ENCODE peak calls at places on chromosome 11, in ten cellular contexts. L is left lung, F is psoas muscle, K is left ventricle myocardium inferior, R is tibial nerve, Z is fibroblast of lung, G is pancreas, E is GM23338, D is body of pancreas, W is brain microvascular endothelial cell. C is an unnamed sample. For H3K27me3, the result is how much of the 10 kb centered on the place peaks cover.

GRCh38 chr11:68082478-68082877 is 38.7 kb downstream of the CHKA start:
- DNase-seq in L (no peak), F (no peak), K (no peak), R (no peak), Z (peak), G (no peak), E (no peak), D (no peak), W (no peak), C (no peak)

GRCh38 chr11:67287355-67288197 is 1.5 kb upstream of the ANKRD13D start:
- DNase-seq in L (peak), F (peak), K (peak), R (no peak), Z (no peak), G (no peak), E (no peak), D (no peak), W (no peak), C (no peak)

GRCh38 chr11:73931039-73931645 is 19.7 kb upstream of the DNAJB13 start:
- DNase-seq in L (no peak), F (no peak), K (no peak), R (no peak), Z (peak), G (peak), E (peak), D (peak), W (peak), C (no peak)

GRCh38 chr11:12046636-12047236 is 38.3 kb upstream of the DKK3 start:
- DNase-seq in L (no peak), F (no peak), K (no peak), R (no peak), Z (no peak), G (no peak), E (no peak), D (no peak), W (no peak), C (no peak)

GRCh38 chr11:3865388-3866193 is 10.1 kb downstream of the STIM1 start:
- DNase-seq in L (no peak), F (no peak), K (no peak), R (no peak), Z (peak), G (no peak), E (peak), D (no peak), W (peak), C (no peak)

GRCh38 chr11:100923555-100923954 is 206.1 kb downstream of the PGR start:
- DNase-seq in L (no peak), F (no peak), K (no peak), R (no peak), Z (peak), G (no peak), E (no peak), D (no peak), W (peak), C (no peak)

GRCh38 chr11:78229106-78229505 is 40.4 kb downstream of the USP35 start:
- DNase-seq in L (no peak), F (no peak), K (no peak), R (no peak), Z (no peak), G (no peak), E (no peak), D (no peak), W (no peak), C (no peak)

GRCh38 chr11:8826145-8826786 is 84.7 kb upstream of the AKIP1 start:
- DNase-seq in L (no peak), F (no peak), K (no peak), R (no peak), Z (peak), G (no peak), E (peak), D (no peak), W (peak), C (no peak)

GRCh38 chr11:9601876-9602199 is 28.4 kb downstream of the WEE1 start:
- DNase-seq in L (no peak), F (no peak), K (no peak), R (no peak), Z (no peak), G (no peak), E (no peak), D (no peak), W (no peak), C (no peak)

GRCh38 chr11:36564376-36565032 is 3.3 kb upstream of the RAG1 start:
- DNase-seq in L (no peak), F (no peak), K (no peak), R (peak), Z (peak), G (peak), E (peak), D (peak), W (peak), C (no peak)

GRCh38 chr11:134292661-134293060 is 16.5 kb downstream of the GLB1L3 start:
- DNase-seq in L (no peak), F (no peak), K (no peak), R (no peak), Z (no peak), G (no peak), E (no peak), D (no peak), W (no peak), C (no peak)

GRCh38 chr11:47186937-47187681 is 875 bp upstream of the PACSIN3 start:
- DNase-seq in L (no peak), F (peak), K (peak), R (peak), Z (peak), G (peak), E (peak), D (peak), W (peak), C (peak)

GRCh38 chr11:134660416-134660815 is 248.4 kb upstream of the B3GAT1 start:
- DNase-seq in L (no peak), F (no peak), K (no peak), R (no peak), Z (no peak), G (no peak), E (no peak), D (no peak), W (no peak), C (no peak)

GRCh38 chr11:93244018-93244417 is 46.2 kb upstream of the SLC36A4 start:
- DNase-seq in L (no peak), F (no peak), K (no peak), R (no peak), Z (no peak), G (no peak), E (no peak), D (no peak), W (no peak), C (no peak)

GRCh38 chr11:67365756-67366384 is 7.5 kb downstream of the CLCF1 start:
- DNase-seq in L (no peak), F (no peak), K (no peak), R (no peak), Z (no peak), G (no peak), E (no peak), D (no peak), W (no peak), C (no peak)

GRCh38 chr11:78783846-78784245 is 209.2 kb upstream of the NARS2 start:
- DNase-seq in L (no peak), F (no peak), K (no peak), R (no peak), Z (no peak), G (no peak), E (no peak), D (no peak), W (no peak), C (no peak)

GRCh38 chr11:120719348-120719747 is 207.8 kb downstream of the GRIK4 start:
- DNase-seq in L (no peak), F (no peak), K (no peak), R (no peak), Z (no peak), G (no peak), E (no peak), D (no peak), W (no peak), C (no peak)

GRCh38 chr11:75167617-75168016 is 16.7 kb downstream of the SLCO2B1 start:
- DNase-seq in L (no peak), F (no peak), K (no peak), R (no peak), Z (no peak), G (no peak), E (no peak), D (no peak), W (no peak), C (no peak)

DNA sequence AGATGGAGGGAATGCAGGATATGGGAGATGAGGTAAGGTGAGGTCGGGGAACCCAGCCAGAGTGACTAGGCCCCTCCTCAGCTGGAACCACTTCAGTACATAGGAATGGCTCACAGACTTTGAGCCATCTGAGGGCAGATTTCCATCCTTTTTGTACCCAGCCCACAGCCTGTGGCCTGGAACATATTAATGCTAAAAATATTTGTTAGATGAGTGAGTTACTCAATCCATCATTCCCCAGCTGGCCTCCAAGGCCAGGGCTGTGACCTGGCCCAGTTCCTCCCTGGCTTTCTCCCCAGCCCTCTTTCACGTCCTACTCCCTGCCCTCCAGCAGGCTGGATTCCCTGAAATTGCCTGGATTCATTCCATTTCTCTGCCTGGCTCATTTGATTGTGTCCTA is 57.2 kb upstream of the PRDM11 start:
- DNase-seq in L (peak), F (peak), K (peak), R (peak), Z (peak), G (peak), E (no peak), D (peak), W (peak), C (no peak)
- H3K27ac ChIP-seq in L (no peak), F (peak), K (peak), R (peak), Z (peak), G (peak), E (no peak), D (peak), W (no peak), C (no peak)

GRCh38 chr11:119284344-119285157 is 32.4 kb downstream of the MCAM start:
- DNase-seq in L (no peak), F (no peak), K (no peak), R (no peak), Z (peak), G (no peak), E (peak), D (no peak), W (no peak), C (no peak)
- TF ChIP-seq CTCF in L (no peak), F (peak), K (peak), R (peak), Z (peak), G (peak), E (peak), D (peak), W (peak), C (peak)

GRCh38 chr11:61172353-61172752 is 11.1 kb upstream of the VPS37C start:
- DNase-seq in L (no peak), F (no peak), K (no peak), R (no peak), Z (no peak), G (no peak), E (no peak), D (no peak), W (no peak), C (no peak)

GRCh38 chr11:61174275-61174674 is 13.0 kb upstream of the VPS37C start:
- DNase-seq in L (no peak), F (no peak), K (no peak), R (no peak), Z (no peak), G (peak), E (no peak), D (peak), W (no peak), C (no peak)

GRCh38 chr11:61173456-61173855 is 12.2 kb upstream of the VPS37C start:
- DNase-seq in L (no peak), F (no peak), K (no peak), R (no peak), Z (no peak), G (no peak), E (no peak), D (peak), W (no peak), C (no peak)

GRCh38 chr11:61171907-61172306 is 10.7 kb upstream of the VPS37C start:
- DNase-seq in L (no peak), F (no peak), K (no peak), R (no peak), Z (no peak), G (no peak), E (no peak), D (no peak), W (no peak), C (no peak)

DNA sequence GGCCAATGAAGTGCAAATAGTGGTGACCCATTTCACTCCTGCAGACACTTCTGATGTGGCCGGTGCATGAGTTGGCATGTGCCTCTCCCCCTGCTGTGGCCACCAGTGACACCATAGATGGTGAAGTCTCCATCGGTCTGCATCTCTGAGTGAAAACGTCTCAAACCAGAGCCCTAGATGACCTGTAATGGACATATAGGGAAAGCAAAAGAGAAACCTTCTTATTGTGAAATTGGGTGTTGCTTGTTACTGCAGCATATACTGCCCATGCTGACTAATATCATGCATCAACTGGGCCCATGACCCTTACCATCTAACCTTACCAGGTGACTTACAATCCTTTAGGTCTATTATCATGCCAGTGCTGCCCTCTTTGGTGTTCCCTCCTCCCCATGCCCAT is 11.7 kb upstream of the VPS37C start:
- DNase-seq in L (no peak), F (no peak), K (no peak), R (no peak), Z (no peak), G (no peak), E (no peak), D (no peak), W (no peak), C (no peak)
- H3K27me3 ChIP-seq in L (under half), F (under half), K (under half), R (under half), Z (under half), G (under half), E (under half), D (under half), W (under half), C (under half)

DNA sequence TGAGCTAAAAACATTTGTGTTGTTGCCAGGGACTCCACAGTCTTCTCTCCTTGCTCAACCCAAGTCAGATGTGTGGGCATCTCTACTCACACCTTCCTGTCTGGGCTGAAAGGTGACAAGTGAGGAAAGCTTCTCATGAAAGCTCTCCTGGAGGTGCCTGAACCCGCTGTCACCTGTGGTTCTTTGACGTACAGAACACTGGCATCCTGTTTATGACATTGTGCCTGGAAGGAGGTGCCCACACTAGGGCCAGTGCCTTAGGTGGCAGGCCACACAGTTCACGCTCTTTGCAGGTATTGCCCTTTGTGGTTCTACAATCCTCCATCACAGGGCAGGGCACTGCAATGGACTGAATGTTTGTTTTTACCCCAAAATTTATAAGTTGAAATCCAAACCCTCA is 108.5 kb downstream of the CD44 start:
- DNase-seq in L (no peak), F (no peak), K (no peak), R (no peak), Z (no peak), G (no peak), E (no peak), D (no peak), W (no peak), C (peak)
- H3K27ac ChIP-seq in L (peak), F (no peak), K (peak), R (no peak), Z (no peak), G (peak), E (no peak), D (no peak), W (no peak), C (peak)

GRCh38 chr11:44348721-44349120 is 38.8 kb upstream of the ALX4 start:
- DNase-seq in L (no peak), F (no peak), K (no peak), R (no peak), Z (no peak), G (no peak), E (no peak), D (no peak), W (no peak), C (no peak)

GRCh38 chr11:44349328-44349727 is 39.4 kb upstream of the ALX4 start:
- DNase-seq in L (no peak), F (no peak), K (no peak), R (no peak), Z (no peak), G (no peak), E (no peak), D (no peak), W (no peak), C (no peak)

GRCh38 chr11:44351006-44351660 is 41.2 kb upstream of the ALX4 start:
- DNase-seq in L (no peak), F (no peak), K (no peak), R (no peak), Z (no peak), G (no peak), E (no peak), D (no peak), W (no peak), C (no peak)

GRCh38 chr11:44348114-44348513 is 38.2 kb upstream of the ALX4 start:
- DNase-seq in L (no peak), F (no peak), K (no peak), R (no peak), Z (no peak), G (no peak), E (no peak), D (no peak), W (no peak), C (no peak)

GRCh38 chr11:44351898-44352498 is 42.1 kb upstream of the ALX4 start:
- DNase-seq in L (no peak), F (no peak), K (no peak), R (no peak), Z (peak), G (no peak), E (peak), D (no peak), W (no peak), C (no peak)
- TF ChIP-seq CTCF in L (no peak), F (no peak), K (peak), R (no peak), Z (peak), G (no peak), E (peak), D (no peak), W (peak), C (no peak)

GRCh38 chr11:1893581-1894359 is 2.1 kb upstream of the PRR33 start:
- DNase-seq in L (no peak), F (no peak), K (no peak), R (no peak), Z (no peak), G (no peak), E (no peak), D (no peak), W (no peak), C (no peak)

GRCh38 chr11:1899686-1900085 is 8.0 kb upstream of the PRR33 start:
- DNase-seq in L (no peak), F (no peak), K (no peak), R (no peak), Z (no peak), G (no peak), E (no peak), D (no peak), W (no peak), C (no peak)

GRCh38 chr11:1896895-1897294 is 5.2 kb upstream of the PRR33 start:
- DNase-seq in L (peak), F (no peak), K (no peak), R (no peak), Z (no peak), G (no peak), E (no peak), D (no peak), W (no peak), C (no peak)

GRCh38 chr11:1896468-1896867 is 4.8 kb upstream of the PRR33 start:
- DNase-seq in L (peak), F (no peak), K (no peak), R (no peak), Z (no peak), G (no peak), E (no peak), D (no peak), W (no peak), C (no peak)

DNA sequence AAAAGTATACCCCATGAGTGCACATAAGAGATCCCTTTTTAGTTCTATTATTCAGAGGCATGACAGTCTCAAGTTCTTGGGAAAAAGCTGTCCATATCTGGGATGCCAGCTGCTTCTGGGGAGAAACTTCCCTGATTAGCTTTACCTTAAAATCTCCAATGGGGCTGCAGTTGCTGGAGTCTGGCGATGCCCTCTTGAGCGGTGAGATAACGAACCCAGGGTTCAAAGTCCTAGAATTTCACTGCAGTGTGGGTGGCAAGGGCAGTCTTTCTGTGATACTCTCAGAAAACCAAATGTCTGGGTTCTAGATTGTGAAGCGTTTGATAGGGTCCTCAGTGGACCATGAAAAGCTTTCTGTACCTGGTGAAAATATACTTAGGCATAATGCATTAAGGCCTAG is 7.4 kb upstream of the PRR33 start:
- DNase-seq in L (no peak), F (no peak), K (no peak), R (no peak), Z (no peak), G (no peak), E (no peak), D (no peak), W (no peak), C (no peak)
- H3K27me3 ChIP-seq in L (under half), F (under half), K (under half), R (under half), Z (under half), G (under half), E (under half), D (under half), W (under half), C (under half)

GRCh38 chr11:118514103-118514502 is 13.2 kb upstream of the TTC36 start:
- DNase-seq in L (no peak), F (no peak), K (no peak), R (no peak), Z (no peak), G (no peak), E (no peak), D (no peak), W (no peak), C (no peak)

GRCh38 chr11:118511576-118511975 is 15.7 kb upstream of the TTC36 start:
- DNase-seq in L (no peak), F (no peak), K (no peak), R (no peak), Z (no peak), G (no peak), E (peak), D (no peak), W (no peak), C (no peak)
- H3K27ac ChIP-seq in L (no peak), F (no peak), K (no peak), R (no peak), Z (no peak), G (no peak), E (peak), D (no peak), W (no peak), C (no peak)

DNA sequence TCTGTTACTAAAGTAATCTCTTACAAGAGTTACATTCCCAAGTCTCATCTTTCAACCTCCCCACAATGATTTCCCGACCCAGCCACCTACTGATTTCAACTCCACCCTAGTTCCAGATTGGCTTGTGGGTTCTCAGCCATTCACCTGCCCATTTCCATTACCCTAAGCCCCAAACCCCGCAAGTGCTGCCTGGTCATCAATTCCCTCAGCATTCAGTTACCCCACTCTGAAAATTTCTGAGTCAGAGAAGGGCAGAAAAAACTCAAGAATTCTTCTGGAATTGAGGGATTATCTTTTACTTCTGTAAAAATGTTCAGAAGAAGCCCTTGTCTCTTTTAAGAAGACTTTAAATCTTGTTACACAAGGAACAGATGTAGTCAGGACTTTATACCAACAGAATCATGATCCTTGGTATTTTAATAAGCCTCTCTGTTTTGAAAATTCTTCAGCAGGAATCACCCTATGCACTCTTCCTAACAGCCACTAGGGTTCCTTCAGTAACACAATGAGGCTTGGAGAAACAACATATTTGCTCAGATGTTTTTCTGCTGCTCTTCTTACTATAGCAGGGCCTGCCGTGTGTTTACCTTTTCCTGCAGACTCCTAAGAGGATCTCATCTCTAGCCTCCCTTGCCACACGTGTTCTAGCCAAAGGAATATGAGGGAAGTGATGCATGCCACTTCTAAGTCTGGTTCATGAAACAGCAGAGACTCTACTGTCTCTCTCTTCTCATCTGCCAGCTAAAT is 29.2 kb upstream of the PAMR1 start:
- DNase-seq in L (no peak), F (no peak), K (no peak), R (no peak), Z (no peak), G (no peak), E (peak), D (no peak), W (peak), C (no peak)
- TF ChIP-seq CTCF in L (no peak), F (no peak), K (peak), R (peak), Z (peak), G (no peak), E (peak), D (no peak), W (peak), C (no peak)

C was measured in CD4-positive, alpha-beta T cell.